ENCODE peak calls at places on chromosomes 6 and 20, in ten cellular contexts. One of them, this sample, is unnamed. For H3K4me1, the result is how much of the 10 kb centered on the place peaks cover.

GRCh38 chr6:18763086-18763485 is 375.9 kb downstream of the RNF144B start:
- DNase-seq in H9: no peak
- DNase-seq in left ventricle myocardium inferior: no peak
- DNase-seq in tibial artery: no peak
- DNase-seq in Panc1: no peak
- DNase-seq in SK-N-SH: no peak
- DNase-seq in stomach: no peak
- DNase-seq in ascending aorta: no peak
- DNase-seq in esophagus muscularis mucosa: no peak
- DNase-seq in GM12878: no peak
- DNase-seq in this sample: no peak

GRCh38 chr20:45506927-45507820 is 8.2 kb downstream of the SPINT3 start:
- DNase-seq in left ventricle myocardium inferior: no peak
- DNase-seq in esophagus muscularis mucosa: no peak
- DNase-seq in SK-N-SH: no peak
- DNase-seq in GM12878: peak
- DNase-seq in H9: no peak
- DNase-seq in stomach: no peak
- DNase-seq in ascending aorta: no peak
- DNase-seq in Panc1: no peak
- DNase-seq in tibial artery: no peak
- DNase-seq in this sample: no peak

GRCh38 chr6:2876210-2877056 is 26.7 kb downstream of the SERPINB9 start:
- DNase-seq in ascending aorta: no peak
- DNase-seq in H9: no peak
- DNase-seq in SK-N-SH: peak
- DNase-seq in tibial artery: peak
- DNase-seq in left ventricle myocardium inferior: peak
- DNase-seq in esophagus muscularis mucosa: peak
- DNase-seq in Panc1: no peak
- DNase-seq in stomach: peak
- DNase-seq in GM12878: no peak
- DNase-seq in this sample: peak

GRCh38 chr6:57303931-57304681 is 13.3 kb upstream of the PRIM2 start:
- DNase-seq in H9: no peak
- DNase-seq in stomach: no peak
- DNase-seq in tibial artery: no peak
- DNase-seq in GM12878: no peak
- DNase-seq in Panc1: no peak
- DNase-seq in ascending aorta: no peak
- DNase-seq in esophagus muscularis mucosa: no peak
- DNase-seq in SK-N-SH: peak
- DNase-seq in left ventricle myocardium inferior: no peak
- DNase-seq in this sample: no peak

GRCh38 chr6:124755321-124755720 is 206.9 kb upstream of the RNF217 start:
- DNase-seq in GM12878: no peak
- DNase-seq in Panc1: no peak
- DNase-seq in tibial artery: no peak
- DNase-seq in esophagus muscularis mucosa: no peak
- DNase-seq in H9: no peak
- DNase-seq in left ventricle myocardium inferior: no peak
- DNase-seq in ascending aorta: no peak
- DNase-seq in stomach: no peak
- DNase-seq in SK-N-SH: no peak
- DNase-seq in this sample: no peak

GRCh38 chr6:127026247-127026646 is 92.2 kb upstream of the RSPO3 start:
- DNase-seq in stomach: no peak
- DNase-seq in SK-N-SH: no peak
- DNase-seq in Panc1: no peak
- DNase-seq in esophagus muscularis mucosa: no peak
- DNase-seq in tibial artery: no peak
- DNase-seq in ascending aorta: no peak
- DNase-seq in GM12878: no peak
- DNase-seq in left ventricle myocardium inferior: no peak
- DNase-seq in H9: no peak
- DNase-seq in this sample: no peak

GRCh38 chr20:41223112-41223511 is 85.8 kb downstream of the PLCG1 start:
- DNase-seq in Panc1: no peak
- DNase-seq in esophagus muscularis mucosa: no peak
- DNase-seq in SK-N-SH: no peak
- DNase-seq in H9: no peak
- DNase-seq in stomach: no peak
- DNase-seq in GM12878: no peak
- DNase-seq in left ventricle myocardium inferior: no peak
- DNase-seq in ascending aorta: no peak
- DNase-seq in tibial artery: no peak
- DNase-seq in this sample: peak

GRCh38 chr6:149864578-149865535 is 698 bp upstream of the LRP11 start:
- DNase-seq in H9: no peak
- DNase-seq in ascending aorta: no peak
- DNase-seq in SK-N-SH: peak
- DNase-seq in left ventricle myocardium inferior: no peak
- DNase-seq in Panc1: no peak
- DNase-seq in tibial artery: peak
- DNase-seq in esophagus muscularis mucosa: no peak
- DNase-seq in stomach: peak
- DNase-seq in GM12878: no peak
- DNase-seq in this sample: peak

GRCh38 chr20:50758469-50758868 is 27.1 kb downstream of the PARD6B start:
- DNase-seq in ascending aorta: no peak
- DNase-seq in tibial artery: no peak
- DNase-seq in left ventricle myocardium inferior: no peak
- DNase-seq in esophagus muscularis mucosa: no peak
- DNase-seq in Panc1: no peak
- DNase-seq in stomach: no peak
- DNase-seq in GM12878: no peak
- DNase-seq in H9: no peak
- DNase-seq in SK-N-SH: no peak
- DNase-seq in this sample: no peak

GRCh38 chr6:113642714-113643442 is 214.3 kb upstream of the MARCKS start:
- DNase-seq in esophagus muscularis mucosa: no peak
- DNase-seq in stomach: peak
- DNase-seq in Panc1: no peak
- DNase-seq in H9: no peak
- DNase-seq in SK-N-SH: peak
- DNase-seq in GM12878: no peak
- DNase-seq in tibial artery: no peak
- DNase-seq in left ventricle myocardium inferior: no peak
- DNase-seq in ascending aorta: no peak
- DNase-seq in this sample: peak

GRCh38 chr6:113646701-113647100 is 210.4 kb upstream of the MARCKS start:
- DNase-seq in SK-N-SH: no peak
- DNase-seq in tibial artery: no peak
- DNase-seq in Panc1: no peak
- DNase-seq in esophagus muscularis mucosa: no peak
- DNase-seq in stomach: no peak
- DNase-seq in H9: no peak
- DNase-seq in left ventricle myocardium inferior: no peak
- DNase-seq in GM12878: no peak
- DNase-seq in ascending aorta: no peak
- DNase-seq in this sample: no peak

GRCh38 chr6:113645576-113645970 is 211.6 kb upstream of the MARCKS start:
- DNase-seq in H9: no peak
- DNase-seq in Panc1: no peak
- DNase-seq in tibial artery: no peak
- DNase-seq in GM12878: no peak
- DNase-seq in left ventricle myocardium inferior: no peak
- DNase-seq in stomach: no peak
- DNase-seq in ascending aorta: no peak
- DNase-seq in SK-N-SH: no peak
- DNase-seq in esophagus muscularis mucosa: no peak
- DNase-seq in this sample: no peak

GRCh38 chr6:113645986-113646385 is 211.2 kb upstream of the MARCKS start:
- DNase-seq in H9: no peak
- DNase-seq in tibial artery: no peak
- DNase-seq in left ventricle myocardium inferior: no peak
- DNase-seq in GM12878: no peak
- DNase-seq in SK-N-SH: no peak
- DNase-seq in ascending aorta: no peak
- DNase-seq in stomach: no peak
- DNase-seq in Panc1: no peak
- DNase-seq in esophagus muscularis mucosa: no peak
- DNase-seq in this sample: no peak

GRCh38 chr6:113644861-113645575 is 212.1 kb upstream of the MARCKS start:
- DNase-seq in esophagus muscularis mucosa: no peak
- DNase-seq in ascending aorta: no peak
- DNase-seq in GM12878: peak
- DNase-seq in Panc1: no peak
- DNase-seq in tibial artery: no peak
- DNase-seq in H9: no peak
- DNase-seq in SK-N-SH: no peak
- DNase-seq in left ventricle myocardium inferior: no peak
- DNase-seq in stomach: no peak
- DNase-seq in this sample: no peak
- H3K27ac ChIP-seq in esophagus muscularis mucosa: no peak
- H3K27ac ChIP-seq in ascending aorta: no peak
- H3K27ac ChIP-seq in GM12878: peak
- H3K27ac ChIP-seq in Panc1: no peak
- H3K27ac ChIP-seq in tibial artery: no peak
- H3K27ac ChIP-seq in H9: no peak
- H3K27ac ChIP-seq in SK-N-SH: peak
- H3K27ac ChIP-seq in left ventricle myocardium inferior: no peak
- H3K27ac ChIP-seq in stomach: peak
- H3K27ac ChIP-seq in this sample: no peak

DNA sequence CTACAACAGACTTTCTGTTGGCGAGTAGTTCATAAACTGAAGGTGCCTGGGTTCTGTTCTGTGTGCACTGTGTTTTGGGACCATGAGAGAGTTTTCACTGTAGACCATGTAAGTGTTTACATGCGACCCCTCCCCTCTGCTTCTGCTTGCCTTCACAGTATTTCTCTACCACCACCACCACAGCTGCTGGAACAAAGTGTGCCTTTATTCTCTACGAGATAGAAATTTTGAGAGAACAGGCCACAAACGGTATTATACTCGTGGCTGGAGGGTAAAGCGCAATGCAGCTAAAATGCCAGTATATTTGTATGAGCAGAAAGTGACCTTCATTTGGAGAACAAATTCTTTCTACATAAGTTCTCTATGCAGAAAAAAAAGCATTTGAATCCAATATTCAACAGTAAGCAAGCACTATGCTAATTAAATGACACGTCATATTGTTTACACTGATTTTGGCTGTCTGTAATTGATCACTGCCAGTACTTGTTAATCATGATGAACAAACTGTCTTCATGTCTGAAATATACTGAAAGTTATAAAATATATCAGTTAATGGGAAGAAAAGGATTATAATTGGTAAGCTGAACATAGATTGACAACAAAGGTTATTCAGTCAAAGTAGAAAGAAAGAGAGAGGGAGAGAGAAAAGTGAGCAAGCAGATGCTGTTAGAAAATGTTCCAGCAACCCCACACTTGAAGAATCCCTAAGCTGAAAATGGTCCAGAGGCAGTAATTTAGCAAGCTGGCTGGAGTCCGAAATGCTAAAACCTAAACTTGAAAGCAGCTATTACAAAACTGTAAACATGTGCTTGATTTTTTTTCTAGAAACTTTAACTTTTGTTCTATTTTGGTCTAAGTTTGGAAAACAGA is 8.8 kb downstream of the CLDN20 start:
- DNase-seq in stomach: no peak
- DNase-seq in SK-N-SH: no peak
- DNase-seq in tibial artery: no peak
- DNase-seq in esophagus muscularis mucosa: no peak
- DNase-seq in H9: no peak
- DNase-seq in Panc1: no peak
- DNase-seq in ascending aorta: no peak
- DNase-seq in left ventricle myocardium inferior: no peak
- DNase-seq in GM12878: no peak
- DNase-seq in this sample: no peak
- H3K4me1 ChIP-seq in stomach: half or more
- H3K4me1 ChIP-seq in SK-N-SH: under half
- H3K4me1 ChIP-seq in tibial artery: half or more
- H3K4me1 ChIP-seq in esophagus muscularis mucosa: under half
- H3K4me1 ChIP-seq in H9: under half
- H3K4me1 ChIP-seq in Panc1: under half
- H3K4me1 ChIP-seq in ascending aorta: under half
- H3K4me1 ChIP-seq in left ventricle myocardium inferior: half or more
- H3K4me1 ChIP-seq in GM12878: under half
- H3K4me1 ChIP-seq in this sample: under half

DNA sequence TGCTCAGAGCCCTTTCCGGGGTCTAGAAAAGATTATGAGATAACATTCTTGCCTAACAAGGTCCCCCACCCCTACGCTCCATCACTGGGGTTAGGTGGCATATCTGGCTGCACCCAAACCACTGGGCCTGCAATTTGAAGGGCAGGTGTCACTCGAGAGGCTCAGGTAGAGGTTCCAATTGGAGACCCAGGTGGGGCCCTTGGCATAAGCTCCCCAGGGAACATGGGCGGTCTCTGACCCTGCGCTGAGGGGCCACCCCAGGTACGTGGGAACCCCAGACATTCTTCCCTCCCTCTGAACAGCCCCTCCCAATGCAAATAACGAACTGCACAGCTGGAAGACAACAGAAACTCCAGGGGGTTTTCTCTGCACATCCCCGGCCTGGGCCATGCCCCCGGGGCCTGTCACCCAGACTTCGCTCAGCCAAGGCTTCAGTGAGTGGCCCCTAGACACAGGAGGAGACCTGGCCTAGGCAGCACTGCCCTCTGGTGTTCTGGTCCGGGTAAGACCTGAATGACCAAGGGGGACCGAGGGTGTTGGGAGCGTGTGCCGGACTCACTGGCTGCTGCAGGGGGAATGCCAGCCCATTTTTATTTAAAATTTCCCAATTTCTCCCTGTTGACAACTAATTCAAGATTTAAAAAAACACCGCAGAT is 47.5 kb downstream of the DSTN start:
- DNase-seq in Panc1: peak
- DNase-seq in H9: peak
- DNase-seq in SK-N-SH: peak
- DNase-seq in GM12878: no peak
- DNase-seq in tibial artery: peak
- DNase-seq in left ventricle myocardium inferior: peak
- DNase-seq in esophagus muscularis mucosa: no peak
- DNase-seq in ascending aorta: no peak
- DNase-seq in stomach: peak
- DNase-seq in this sample: peak
- TF ChIP-seq CTCF in Panc1: peak
- TF ChIP-seq CTCF in H9: peak
- TF ChIP-seq CTCF in SK-N-SH: peak
- TF ChIP-seq CTCF in GM12878: peak
- TF ChIP-seq CTCF in tibial artery: peak
- TF ChIP-seq CTCF in left ventricle myocardium inferior: peak
- TF ChIP-seq CTCF in esophagus muscularis mucosa: peak
- TF ChIP-seq CTCF in ascending aorta: peak
- TF ChIP-seq CTCF in stomach: peak
- TF ChIP-seq CTCF in this sample: peak

DNA sequence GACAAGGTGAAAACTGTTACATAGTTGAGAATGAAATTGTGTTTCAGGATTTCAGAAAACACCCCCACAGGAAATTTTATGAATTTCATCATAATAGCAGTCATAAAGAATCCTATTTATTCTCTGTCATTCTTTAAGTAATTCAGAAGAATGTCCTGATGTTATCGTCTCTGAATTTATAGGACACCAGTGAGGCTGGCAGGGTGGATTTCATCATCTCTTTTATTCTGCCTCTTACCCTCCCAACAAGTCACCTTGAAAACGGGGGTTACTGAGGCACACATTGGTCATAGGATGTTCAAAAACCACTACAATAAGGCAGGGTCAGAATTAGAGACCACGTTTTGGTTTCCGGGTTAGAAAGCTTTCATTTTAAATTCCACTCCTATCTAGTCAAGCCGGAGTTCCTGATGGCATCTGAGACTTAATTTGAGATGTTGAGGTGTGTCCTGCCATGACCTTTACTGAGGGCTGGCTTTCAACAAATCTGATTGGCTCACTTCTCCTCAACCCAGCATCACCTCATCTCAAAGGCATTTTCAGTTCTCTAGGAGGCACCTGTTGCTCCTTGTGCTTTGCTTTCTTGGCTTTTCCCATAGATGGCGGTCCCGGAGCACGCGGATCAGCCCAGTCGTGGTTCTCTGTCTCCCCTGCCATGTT is 230.6 kb upstream of the SUPT3H start:
- DNase-seq in left ventricle myocardium inferior: no peak
- DNase-seq in SK-N-SH: no peak
- DNase-seq in tibial artery: no peak
- DNase-seq in GM12878: no peak
- DNase-seq in H9: no peak
- DNase-seq in Panc1: no peak
- DNase-seq in stomach: no peak
- DNase-seq in ascending aorta: no peak
- DNase-seq in esophagus muscularis mucosa: peak
- DNase-seq in this sample: no peak
- H3K27ac ChIP-seq in left ventricle myocardium inferior: no peak
- H3K27ac ChIP-seq in SK-N-SH: peak
- H3K27ac ChIP-seq in tibial artery: no peak
- H3K27ac ChIP-seq in GM12878: no peak
- H3K27ac ChIP-seq in H9: no peak
- H3K27ac ChIP-seq in Panc1: no peak
- H3K27ac ChIP-seq in stomach: peak
- H3K27ac ChIP-seq in ascending aorta: no peak
- H3K27ac ChIP-seq in esophagus muscularis mucosa: no peak
- H3K27ac ChIP-seq in this sample: no peak

This sample was measured in cardiac muscle cell.